ENCODE peak calls at places on chromosomes 1 and 21, in four cellular contexts. One of them, this sample, is unnamed.

GRCh38 chr1:45545019-45545493 is 5.6 kb upstream of the AKR1A1 start:
- DNase-seq in neural progenitor cell: no peak
- DNase-seq in lower leg skin: no peak
- DNase-seq in AG09319: no peak
- DNase-seq in this sample: no peak

GRCh38 chr1:173868266-173869107 is at the start of gene ZBTB37:
- DNase-seq in neural progenitor cell: peak
- DNase-seq in lower leg skin: peak
- DNase-seq in AG09319: peak
- DNase-seq in this sample: peak

GRCh38 chr1:67347688-67348472 is 40.2 kb downstream of the IL12RB2 start:
- DNase-seq in neural progenitor cell: peak
- DNase-seq in lower leg skin: no peak
- DNase-seq in AG09319: peak
- DNase-seq in this sample: no peak

GRCh38 chr21:15781986-15782385 is 52.2 kb downstream of the USP25 start:
- DNase-seq in neural progenitor cell: no peak
- DNase-seq in lower leg skin: peak
- DNase-seq in AG09319: no peak
- DNase-seq in this sample: no peak

GRCh38 chr1:66752671-66753371 is 562 bp downstream of the DYNLT5 start:
- DNase-seq in neural progenitor cell: peak
- DNase-seq in lower leg skin: no peak
- DNase-seq in AG09319: no peak
- DNase-seq in this sample: no peak

GRCh38 chr1:222064388-222065201 is 322.7 kb upstream of the DUSP10 start:
- DNase-seq in neural progenitor cell: no peak
- DNase-seq in lower leg skin: no peak
- DNase-seq in AG09319: peak
- DNase-seq in this sample: no peak

GRCh38 chr1:232627645-232628334 is 2.1 kb downstream of the SIPA1L2 start:
- DNase-seq in neural progenitor cell: peak
- DNase-seq in lower leg skin: no peak
- DNase-seq in AG09319: no peak
- DNase-seq in this sample: no peak

GRCh38 chr1:41272601-41273000 is 30.5 kb upstream of the SCMH1 start:
- DNase-seq in neural progenitor cell: peak
- DNase-seq in lower leg skin: no peak
- DNase-seq in AG09319: no peak
- DNase-seq in this sample: no peak

GRCh38 chr1:48679868-48680267 is 96.8 kb downstream of the BEND5 start:
- DNase-seq in neural progenitor cell: no peak
- DNase-seq in lower leg skin: no peak
- DNase-seq in AG09319: no peak
- DNase-seq in this sample: no peak

GRCh38 chr1:248590055-248590454 is 7.4 kb downstream of the OR2T10 start:
- DNase-seq in neural progenitor cell: no peak
- DNase-seq in lower leg skin: peak
- DNase-seq in AG09319: no peak
- DNase-seq in this sample: no peak

DNA sequence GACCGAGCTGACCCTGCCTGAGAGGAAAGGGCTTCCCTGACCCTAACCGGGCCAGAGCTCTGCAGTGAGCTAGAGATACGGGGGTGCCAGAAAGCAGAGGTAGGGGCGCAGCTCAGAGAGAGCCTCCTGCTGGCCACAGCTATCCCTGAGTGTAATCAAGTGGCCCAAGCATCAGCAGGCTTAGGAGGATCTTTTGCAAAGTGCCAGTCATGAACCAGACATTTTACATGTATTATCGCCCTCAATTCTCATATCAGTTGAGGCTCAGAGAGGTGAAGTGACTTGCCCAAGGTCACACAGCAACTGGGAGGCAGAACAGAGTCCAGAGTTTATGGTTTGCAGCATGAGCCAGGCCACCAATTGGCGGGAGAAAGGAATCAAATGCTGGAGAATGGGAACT is 7.0 kb upstream of the ID3 start:
- DNase-seq in neural progenitor cell: peak
- DNase-seq in lower leg skin: no peak
- DNase-seq in AG09319: no peak
- DNase-seq in this sample: no peak
- TF ChIP-seq CTCF in neural progenitor cell: peak
- TF ChIP-seq CTCF in lower leg skin: no peak
- TF ChIP-seq CTCF in AG09319: peak
- TF ChIP-seq CTCF in this sample: peak

GRCh38 chr1:100671604-100672003 is 47.9 kb upstream of the VCAM1 start:
- DNase-seq in neural progenitor cell: no peak
- DNase-seq in lower leg skin: no peak
- DNase-seq in AG09319: peak
- DNase-seq in this sample: no peak
- TF ChIP-seq CTCF in neural progenitor cell: no peak
- TF ChIP-seq CTCF in lower leg skin: no peak
- TF ChIP-seq CTCF in AG09319: peak
- TF ChIP-seq CTCF in this sample: no peak

GRCh38 chr1:114219247-114219872 is 65.7 kb upstream of the SYT6 start:
- DNase-seq in neural progenitor cell: peak
- DNase-seq in lower leg skin: peak
- DNase-seq in AG09319: peak
- DNase-seq in this sample: no peak
- TF ChIP-seq CTCF in neural progenitor cell: peak
- TF ChIP-seq CTCF in lower leg skin: no peak
- TF ChIP-seq CTCF in AG09319: peak
- TF ChIP-seq CTCF in this sample: no peak

GRCh38 chr1:203746281-203746680 is 18.7 kb upstream of the LAX1 start:
- DNase-seq in neural progenitor cell: no peak
- DNase-seq in lower leg skin: no peak
- DNase-seq in AG09319: no peak
- DNase-seq in this sample: no peak

GRCh38 chr1:203743101-203743501 is 21.9 kb upstream of the LAX1 start:
- DNase-seq in neural progenitor cell: no peak
- DNase-seq in lower leg skin: no peak
- DNase-seq in AG09319: no peak
- DNase-seq in this sample: no peak

GRCh38 chr1:203742446-203742845 is 22.5 kb upstream of the LAX1 start:
- DNase-seq in neural progenitor cell: no peak
- DNase-seq in lower leg skin: no peak
- DNase-seq in AG09319: no peak
- DNase-seq in this sample: no peak

GRCh38 chr1:203744008-203744972 is 20.7 kb upstream of the LAX1 start:
- DNase-seq in neural progenitor cell: no peak
- DNase-seq in lower leg skin: peak
- DNase-seq in AG09319: peak
- DNase-seq in this sample: peak
- TF ChIP-seq CTCF in neural progenitor cell: no peak
- TF ChIP-seq CTCF in lower leg skin: no peak
- TF ChIP-seq CTCF in AG09319: no peak
- TF ChIP-seq CTCF in this sample: no peak

GRCh38 chr1:247290576-247290975 is 34.7 kb downstream of the VN1R5 start:
- DNase-seq in neural progenitor cell: no peak
- DNase-seq in lower leg skin: no peak
- DNase-seq in AG09319: no peak
- DNase-seq in this sample: no peak

GRCh38 chr1:247291161-247291560 is 35.3 kb downstream of the VN1R5 start:
- DNase-seq in neural progenitor cell: no peak
- DNase-seq in lower leg skin: peak
- DNase-seq in AG09319: no peak
- DNase-seq in this sample: peak

GRCh38 chr1:247286134-247286670 is 30.3 kb downstream of the VN1R5 start:
- DNase-seq in neural progenitor cell: no peak
- DNase-seq in lower leg skin: peak
- DNase-seq in AG09319: no peak
- DNase-seq in this sample: no peak

GRCh38 chr1:247288341-247288740 is 32.5 kb downstream of the VN1R5 start:
- DNase-seq in neural progenitor cell: no peak
- DNase-seq in lower leg skin: peak
- DNase-seq in AG09319: no peak
- DNase-seq in this sample: no peak

DNA sequence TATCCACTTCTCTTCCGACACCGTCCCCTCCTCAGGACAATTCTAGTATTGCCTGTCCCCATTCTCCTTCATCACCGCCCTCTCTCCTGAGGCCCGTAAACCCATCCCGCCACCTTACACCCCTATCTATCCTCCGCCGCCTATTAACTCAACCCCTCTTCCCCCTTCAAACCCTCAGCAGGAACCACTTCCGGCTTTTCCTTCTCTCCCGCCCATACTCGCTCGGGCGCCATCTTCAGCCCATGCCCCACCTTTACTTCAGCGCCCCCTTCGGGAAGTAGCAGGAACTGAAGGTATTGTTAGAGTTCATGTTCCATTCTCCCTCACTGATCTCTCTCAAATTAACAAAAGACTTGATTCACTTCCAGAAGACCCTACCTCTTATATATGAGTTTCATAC is 31.6 kb downstream of the VN1R5 start:
- DNase-seq in neural progenitor cell: no peak
- DNase-seq in lower leg skin: peak
- DNase-seq in AG09319: no peak
- DNase-seq in this sample: no peak
- TF ChIP-seq CTCF in neural progenitor cell: peak
- TF ChIP-seq CTCF in lower leg skin: no peak
- TF ChIP-seq CTCF in AG09319: no peak
- TF ChIP-seq CTCF in this sample: no peak

DNA sequence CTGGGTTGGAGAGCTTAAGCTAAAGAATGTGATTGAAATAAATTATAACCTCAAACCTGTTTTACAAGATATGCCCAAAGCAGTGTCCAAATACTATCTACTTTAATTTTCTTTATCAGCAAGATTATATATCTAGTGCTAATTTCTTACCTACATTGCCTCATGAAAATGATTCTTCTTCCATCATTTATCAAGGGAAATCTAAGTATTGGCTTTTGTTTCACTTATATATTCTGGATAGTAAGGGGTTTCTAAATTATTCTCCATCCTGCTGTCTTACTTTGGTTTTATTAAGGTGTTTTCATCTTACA is 81.2 kb downstream of the PHTF1 start:
- DNase-seq in neural progenitor cell: no peak
- DNase-seq in lower leg skin: no peak
- DNase-seq in AG09319: no peak
- DNase-seq in this sample: no peak
- TF ChIP-seq CTCF in neural progenitor cell: no peak
- TF ChIP-seq CTCF in lower leg skin: no peak
- TF ChIP-seq CTCF in AG09319: no peak
- TF ChIP-seq CTCF in this sample: no peak

GRCh38 chr21:21102874-21103273 is 104.7 kb downstream of the NCAM2 start:
- DNase-seq in neural progenitor cell: no peak
- DNase-seq in lower leg skin: no peak
- DNase-seq in AG09319: no peak
- DNase-seq in this sample: no peak

GRCh38 chr21:21103692-21104091 is 105.5 kb downstream of the NCAM2 start:
- DNase-seq in neural progenitor cell: no peak
- DNase-seq in lower leg skin: no peak
- DNase-seq in AG09319: no peak
- DNase-seq in this sample: no peak

GRCh38 chr21:21096956-21097355 is 98.7 kb downstream of the NCAM2 start:
- DNase-seq in neural progenitor cell: no peak
- DNase-seq in lower leg skin: no peak
- DNase-seq in AG09319: no peak
- DNase-seq in this sample: no peak

GRCh38 chr21:21097425-21097824 is 99.2 kb downstream of the NCAM2 start:
- DNase-seq in neural progenitor cell: no peak
- DNase-seq in lower leg skin: no peak
- DNase-seq in AG09319: no peak
- DNase-seq in this sample: no peak

DNA sequence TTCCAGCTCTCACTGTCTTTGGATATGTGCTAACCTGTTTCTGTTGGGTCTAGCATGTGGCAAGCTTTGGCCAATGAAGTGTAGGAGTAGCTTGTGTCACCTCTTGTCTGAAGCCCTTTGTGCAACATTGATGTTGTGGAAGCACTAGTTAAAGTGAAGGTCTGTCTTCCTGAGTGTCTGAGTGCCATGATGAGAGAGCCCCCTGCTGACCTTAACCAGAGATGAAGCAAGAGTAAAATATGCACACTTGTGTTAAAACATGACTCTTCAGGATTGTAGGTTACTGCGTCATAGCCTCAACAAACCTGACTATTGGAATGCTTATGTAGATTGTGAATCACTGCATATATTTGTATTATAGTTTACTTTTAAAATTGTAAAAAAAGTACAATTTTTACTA is 103.7 kb downstream of the NCAM2 start:
- DNase-seq in neural progenitor cell: peak
- DNase-seq in lower leg skin: no peak
- DNase-seq in AG09319: no peak
- DNase-seq in this sample: no peak
- TF ChIP-seq CTCF in neural progenitor cell: peak
- TF ChIP-seq CTCF in lower leg skin: no peak
- TF ChIP-seq CTCF in AG09319: peak
- TF ChIP-seq CTCF in this sample: no peak

GRCh38 chr1:44237721-44238457 is 24.6 kb downstream of the DMAP1 start:
- DNase-seq in neural progenitor cell: peak
- DNase-seq in lower leg skin: no peak
- DNase-seq in AG09319: no peak
- DNase-seq in this sample: peak
- TF ChIP-seq CTCF in neural progenitor cell: peak
- TF ChIP-seq CTCF in lower leg skin: no peak
- TF ChIP-seq CTCF in AG09319: peak
- TF ChIP-seq CTCF in this sample: peak